ENCODE peak calls at places on chromosomes 3 and 15, in nine cellular contexts. Z is A549, D is trophoblast cell, M is mammary epithelial cell, G is sigmoid colon, H is AG04450, Q is breast epithelium, V is body of pancreas, L is mesenchymal stem cell. P is an unnamed sample.

GRCh38 chr15:89836255-89837133 is 21.8 kb upstream of the ANPEP start:
- DNase-seq in Z (no peak), D (peak; percentile 95), M (peak; percentile 86), G (no peak), H (peak; percentile 84), Q (no peak), V (peak; percentile 48), L (peak; percentile 98), P (peak; percentile 24)

GRCh38 chr3:41808152-41808551 is 153.8 kb downstream of the ULK4 start:
- DNase-seq in Z (no peak), D (no peak), M (peak; percentile 66), G (no peak), H (peak; percentile 15), Q (no peak), V (no peak), L (peak; percentile 69), P (no peak)

GRCh38 chr15:60390931-60391501 is 6.8 kb downstream of the ANXA2 start:
- DNase-seq in Z (no peak), D (peak; percentile 54), M (peak; percentile 92), G (peak; percentile 82), H (no peak), Q (no peak), V (peak; percentile 19), L (peak; percentile 92), P (peak; percentile 90)

GRCh38 chr3:48240000-48240710 is 749 bp upstream of the ZNF589 start:
- DNase-seq in Z (no peak), D (no peak), M (no peak), G (peak; percentile 52), H (no peak), Q (no peak), V (no peak), L (no peak), P (peak; percentile 88)

GRCh38 chr3:134462236-134463059 is 23.3 kb downstream of the ANAPC13 start:
- DNase-seq in Z (no peak), D (peak; percentile 73), M (no peak), G (no peak), H (peak; percentile 61), Q (no peak), V (no peak), L (peak; percentile 62), P (no peak)

GRCh38 chr3:9349321-9350117 is 13.3 kb upstream of the THUMPD3 start:
- DNase-seq in Z (no peak), D (peak; percentile 12), M (peak; percentile 81), G (no peak), H (no peak), Q (no peak), V (no peak), L (peak; percentile 92), P (no peak)

GRCh38 chr3:132262305-132262704 is 54.9 kb upstream of the ACP3 start:
- DNase-seq in Z (no peak), D (no peak), M (no peak), G (no peak), H (no peak), Q (no peak), V (no peak), L (no peak), P (no peak)

GRCh38 chr3:24981924-24982323 is 446.1 kb upstream of the RARB start:
- DNase-seq in Z (no peak), D (no peak), M (no peak), G (no peak), H (no peak), Q (no peak), V (no peak), L (no peak), P (no peak)

GRCh38 chr15:65344909-65345275 is 32.9 kb downstream of the IGDCC3 start:
- DNase-seq in Z (no peak), D (no peak), M (peak; percentile 62), G (no peak), H (no peak), Q (no peak), V (no peak), L (peak; percentile 29), P (no peak)

GRCh38 chr3:154728285-154728684 is 298.3 kb upstream of the GPR149 start:
- DNase-seq in Z (no peak), D (no peak), M (no peak), G (no peak), H (no peak), Q (no peak), V (no peak), L (no peak), P (no peak)

GRCh38 chr3:60431599-60431958 is 819.7 kb downstream of the FHIT start:
- DNase-seq in Z (no peak), D (peak; percentile 24), M (no peak), G (no peak), H (peak; percentile 4), Q (no peak), V (no peak), L (peak; percentile 2), P (no peak)

GRCh38 chr3:41095702-41096101 is 103.6 kb upstream of the CTNNB1 start:
- DNase-seq in Z (no peak), D (no peak), M (no peak), G (no peak), H (no peak), Q (no peak), V (no peak), L (no peak), P (peak; percentile 4)

GRCh38 chr3:55476515-55476914 is 10.6 kb downstream of the WNT5A start:
- DNase-seq in Z (no peak), D (no peak), M (peak; percentile 66), G (no peak), H (no peak), Q (no peak), V (no peak), L (peak; percentile 87), P (no peak)

GRCh38 chr3:168414149-168414548 is 318.4 kb upstream of the GOLIM4 start:
- DNase-seq in Z (no peak), D (peak; percentile 65), M (no peak), G (no peak), H (no peak), Q (no peak), V (no peak), L (no peak), P (no peak)

GRCh38 chr15:72982750-72983149 is 69.5 kb upstream of the NEO1 start:
- DNase-seq in Z (no peak), D (no peak), M (no peak), G (no peak), H (no peak), Q (no peak), V (no peak), L (no peak), P (no peak)

GRCh38 chr15:50576156-50576555 is 29.7 kb upstream of the USP50 start:
- DNase-seq in Z (no peak), D (no peak), M (no peak), G (no peak), H (no peak), Q (no peak), V (no peak), L (no peak), P (no peak)

GRCh38 chr3:105281989-105282388 is 84.7 kb upstream of the ALCAM start:
- DNase-seq in Z (no peak), D (no peak), M (no peak), G (no peak), H (no peak), Q (no peak), V (no peak), L (no peak), P (no peak)

DNA sequence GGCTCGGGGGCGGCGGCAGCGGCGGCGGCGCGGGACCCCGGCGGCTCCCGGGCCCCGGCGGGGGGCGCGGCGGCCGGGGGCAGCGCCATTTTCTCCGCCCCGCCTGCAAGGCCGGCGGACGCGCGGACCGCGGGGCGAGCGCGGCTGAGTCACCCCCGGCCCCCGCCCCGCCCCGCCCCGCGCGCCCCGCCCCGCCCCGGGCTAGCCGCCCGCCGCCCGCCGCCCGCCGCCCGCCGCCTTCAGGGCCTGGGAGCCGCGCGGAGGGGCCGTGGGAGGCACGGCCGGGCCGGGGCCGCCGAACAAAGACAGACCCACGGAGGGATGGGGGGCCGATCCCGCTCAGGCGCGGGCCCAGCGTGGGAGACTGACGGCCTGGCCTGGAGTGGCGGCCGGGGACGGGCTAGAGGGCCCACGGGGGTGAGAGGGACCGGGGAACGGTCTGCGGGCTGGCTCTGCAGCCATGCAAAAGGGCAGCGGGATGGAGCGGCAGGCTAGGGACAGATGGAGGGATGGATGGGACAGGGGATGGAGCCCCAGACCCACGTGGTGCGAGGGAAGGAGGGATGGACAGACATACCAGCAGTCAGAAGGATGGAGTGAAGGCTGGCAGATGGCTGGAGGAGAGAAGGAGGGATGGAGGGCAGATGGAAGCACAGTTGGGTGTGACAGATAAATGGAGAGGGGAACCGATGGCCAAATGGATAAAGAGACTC is at the start of gene EIF4E3:
- DNase-seq in Z (peak; percentile 54), D (peak; percentile 46), M (no peak), G (peak; percentile 70), H (no peak), Q (no peak), V (peak; percentile 48), L (peak; percentile 20), P (no peak)
- H3K27ac ChIP-seq in Z (peak within 1 kb of the TSS; percentile 90), D (no peak within 1 kb of the TSS), M (no peak within 1 kb of the TSS), G (peak within 1 kb of the TSS; percentile 83), H (no peak within 1 kb of the TSS), Q (peak within 1 kb of the TSS; percentile 83), V (peak within 1 kb of the TSS; percentile 40), L (no peak within 1 kb of the TSS), P (no peak within 1 kb of the TSS)

GRCh38 chr15:81278306-81279029 is 45.5 kb downstream of the STARD5 start:
- DNase-seq in Z (no peak), D (no peak), M (no peak), G (no peak), H (no peak), Q (no peak), V (no peak), L (no peak), P (no peak)
- H3K27ac ChIP-seq in Z (no peak overlapping the region), D (no peak overlapping the region), M (no peak overlapping the region), G (no peak overlapping the region), H (no peak overlapping the region), Q (no peak overlapping the region), V (no peak overlapping the region), L (no peak overlapping the region), P (no peak overlapping the region)

GRCh38 chr3:116247510-116248077 is 197.7 kb downstream of the LSAMP start:
- DNase-seq in Z (no peak), D (no peak), M (no peak), G (no peak), H (no peak), Q (no peak), V (no peak), L (no peak), P (no peak)
- H3K27ac ChIP-seq in Z (no peak overlapping the region), D (no peak overlapping the region), M (no peak overlapping the region), G (peak overlapping the region; percentile 64), H (no peak overlapping the region), Q (no peak overlapping the region), V (no peak overlapping the region), L (no peak overlapping the region), P (no peak overlapping the region)

GRCh38 chr3:50817756-50818518 is 143.2 kb downstream of the DOCK3 start:
- DNase-seq in Z (no peak), D (peak; percentile 91), M (no peak), G (no peak), H (no peak), Q (no peak), V (no peak), L (no peak), P (no peak)

GRCh38 chr3:50815844-50816243 is 141.1 kb downstream of the DOCK3 start:
- DNase-seq in Z (no peak), D (peak; percentile 93), M (peak; percentile 67), G (no peak), H (no peak), Q (no peak), V (no peak), L (no peak), P (no peak)

GRCh38 chr3:50811893-50812292 is 137.2 kb downstream of the DOCK3 start:
- DNase-seq in Z (no peak), D (peak; percentile 97), M (no peak), G (no peak), H (no peak), Q (no peak), V (no peak), L (no peak), P (no peak)

GRCh38 chr3:50816896-50817295 is 142.2 kb downstream of the DOCK3 start:
- DNase-seq in Z (no peak), D (peak; percentile 40), M (peak; percentile 8), G (no peak), H (no peak), Q (no peak), V (no peak), L (no peak), P (no peak)
- H3K27ac ChIP-seq in Z (no peak overlapping the region), D (peak overlapping the region; percentile 81), M (no peak overlapping the region), G (no peak overlapping the region), H (no peak overlapping the region), Q (no peak overlapping the region), V (no peak overlapping the region), L (no peak overlapping the region), P (no peak overlapping the region)

P was measured in A673.